ENCODE peak calls at places on chromosomes 6 and 20, in seven cellular contexts. W is ovary, V is HCT116, K is breast epithelium, Z is heart left ventricle, G is body of pancreas, F is A549. A is an unnamed sample.

GRCh38 chr6:53299331-53299835 is 49.4 kb downstream of the ELOVL5 start:
- DNase-seq in W (no peak), V (no peak), K (no peak), Z (no peak), G (no peak), F (no peak), A (no peak)

GRCh38 chr6:25899123-25899522 is 25.1 kb upstream of the SLC17A3 start:
- DNase-seq in W (no peak), V (no peak), K (no peak), Z (no peak), G (no peak), F (no peak), A (no peak)

GRCh38 chr6:138101946-138102731 is 5.1 kb downstream of the PERP start:
- DNase-seq in W (no peak), V (no peak), K (no peak), Z (no peak), G (no peak), F (no peak), A (no peak)

GRCh38 chr20:22542427-22542826 is 41.9 kb downstream of the FOXA2 start:
- DNase-seq in W (no peak), V (no peak), K (no peak), Z (no peak), G (no peak), F (no peak), A (no peak)

GRCh38 chr6:100433726-100434435 is 30.8 kb downstream of the SIM1 start:
- DNase-seq in W (no peak), V (no peak), K (no peak), Z (no peak), G (no peak), F (no peak), A (no peak)

GRCh38 chr6:168374541-168375071 is 55.0 kb upstream of the DACT2 start:
- DNase-seq in W (no peak), V (no peak), K (peak; percentile 48), Z (no peak), G (no peak), F (no peak), A (peak; percentile 83)

GRCh38 chr6:355809-356208 is 35.7 kb upstream of the IRF4 start:
- DNase-seq in W (no peak), V (no peak), K (peak; percentile 44), Z (no peak), G (no peak), F (no peak), A (no peak)

GRCh38 chr20:52972965-52973819 is 1.0 kb downstream of the TSHZ2 start:
- DNase-seq in W (peak; percentile 54), V (no peak), K (no peak), Z (no peak), G (no peak), F (no peak), A (peak; percentile 85)

GRCh38 chr6:148559848-148560433 is 186.9 kb upstream of the UST start:
- DNase-seq in W (peak; percentile 78), V (peak; percentile 26), K (peak; percentile 73), Z (peak; percentile 71), G (peak; percentile 76), F (peak; percentile 44), A (peak; percentile 94)

GRCh38 chr6:98794306-98794852 is 40.0 kb upstream of the POU3F2 start:
- DNase-seq in W (no peak), V (no peak), K (no peak), Z (no peak), G (no peak), F (no peak), A (no peak)

GRCh38 chr20:728022-728944 is 40.0 kb downstream of the SLC52A3 start:
- DNase-seq in W (no peak), V (no peak), K (no peak), Z (peak; percentile 54), G (peak; percentile 52), F (peak; percentile 84), A (no peak)

GRCh38 chr6:41801380-41801779 is 13.9 kb downstream of the TOMM6 start:
- DNase-seq in W (no peak), V (no peak), K (no peak), Z (no peak), G (no peak), F (no peak), A (no peak)

GRCh38 chr6:134932535-134933470 is 17.1 kb downstream of the ALDH8A1 start:
- DNase-seq in W (no peak), V (no peak), K (no peak), Z (no peak), G (no peak), F (no peak), A (no peak)

GRCh38 chr6:134936927-134937326 is 13.0 kb downstream of the ALDH8A1 start:
- DNase-seq in W (no peak), V (no peak), K (no peak), Z (no peak), G (no peak), F (no peak), A (no peak)

GRCh38 chr6:134937426-134937825 is 12.5 kb downstream of the ALDH8A1 start:
- DNase-seq in W (no peak), V (no peak), K (no peak), Z (no peak), G (no peak), F (no peak), A (peak; percentile 52)

GRCh38 chr6:134936476-134936875 is 13.4 kb downstream of the ALDH8A1 start:
- DNase-seq in W (no peak), V (no peak), K (no peak), Z (no peak), G (no peak), F (no peak), A (no peak)

GRCh38 chr6:134935076-134935475 is 14.8 kb downstream of the ALDH8A1 start:
- DNase-seq in W (no peak), V (no peak), K (no peak), Z (no peak), G (no peak), F (no peak), A (no peak)
- TF ChIP-seq CTCF in W (no peak), V (no peak), K (no peak), Z (no peak), G (no peak), F (no peak), A (no peak)

GRCh38 chr20:59043698-59044097 is 1.1 kb upstream of the PRELID3B start:
- DNase-seq in W (no peak), V (no peak), K (no peak), Z (no peak), G (no peak), F (no peak), A (no peak)

GRCh38 chr20:59044295-59044694 is 1.7 kb upstream of the PRELID3B start:
- DNase-seq in W (no peak), V (no peak), K (no peak), Z (no peak), G (no peak), F (no peak), A (no peak)

GRCh38 chr20:59042151-59042795 is at the start of gene PRELID3B:
- DNase-seq in W (no peak), V (no peak), K (no peak), Z (peak; percentile 44), G (no peak), F (peak; percentile 30), A (no peak)

GRCh38 chr20:59044796-59045195 is 2.2 kb upstream of the PRELID3B start:
- DNase-seq in W (no peak), V (no peak), K (no peak), Z (no peak), G (no peak), F (no peak), A (no peak)

GRCh38 chr20:59042796-59043621 is 423 bp upstream of the PRELID3B start:
- DNase-seq in W (peak; percentile 91), V (peak; percentile 84), K (peak; percentile 87), Z (peak; percentile 94), G (peak; percentile 94), F (peak; percentile 85), A (peak; percentile 85)
- H3K4me3 ChIP-seq in W (peak overlapping the region; percentile 94), V (peak overlapping the region; percentile 84), K (peak overlapping the region; percentile 90), Z (peak overlapping the region; percentile 89), G (peak overlapping the region; percentile 98), F (peak overlapping the region; percentile 86), A (peak overlapping the region; percentile 70)

GRCh38 chr6:160573943-160574342 is 90.1 kb downstream of the LPA start:
- DNase-seq in W (no peak), V (no peak), K (no peak), Z (no peak), G (no peak), F (no peak), A (no peak)
- TF ChIP-seq POLR2A in W (no peak), V (no peak), K (no peak), Z (no peak), G (no peak), F (no peak), A (no peak)

DNA sequence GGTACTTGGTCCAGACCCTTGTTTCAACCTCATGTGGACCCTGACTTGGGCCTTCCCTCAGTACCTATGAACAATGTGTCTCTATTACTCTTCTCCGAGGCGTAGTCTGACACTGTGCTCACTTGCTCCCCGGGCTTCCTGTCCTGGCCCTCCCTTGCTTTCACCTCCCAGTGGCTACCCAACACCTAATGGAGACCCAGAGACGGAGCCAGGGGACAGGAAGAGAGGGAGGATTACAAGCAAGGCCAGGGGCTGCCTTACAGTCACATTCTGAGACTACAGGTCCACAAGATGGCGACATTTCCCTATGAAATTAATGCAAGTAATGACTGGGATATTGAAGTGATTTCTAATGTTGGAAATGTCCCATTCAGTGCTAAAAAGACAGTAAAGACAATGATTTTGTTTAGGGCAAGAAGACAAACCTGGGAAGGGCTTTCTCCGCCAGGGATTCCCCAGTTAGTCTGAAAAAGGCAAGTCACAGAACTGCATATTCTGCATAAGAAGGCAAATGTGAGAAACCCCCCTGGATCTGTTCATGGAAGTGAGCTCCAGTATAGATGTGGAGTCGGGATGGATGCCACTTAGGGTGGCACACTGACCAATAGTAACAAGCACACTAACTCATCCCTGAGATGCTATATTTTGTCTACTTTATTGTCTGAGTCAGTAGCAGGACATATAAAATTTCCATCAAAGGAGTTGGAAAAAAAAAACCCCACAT is 44.0 kb upstream of the ZBTB24 start:
- DNase-seq in W (no peak), V (peak; percentile 69), K (no peak), Z (peak; percentile 30), G (peak; percentile 38), F (peak; percentile 33), A (no peak)
- TF ChIP-seq CTCF in W (no peak), V (peak; percentile 58), K (no peak), Z (peak; percentile 32), G (peak; percentile 38), F (peak; percentile 59), A (no peak)

DNA sequence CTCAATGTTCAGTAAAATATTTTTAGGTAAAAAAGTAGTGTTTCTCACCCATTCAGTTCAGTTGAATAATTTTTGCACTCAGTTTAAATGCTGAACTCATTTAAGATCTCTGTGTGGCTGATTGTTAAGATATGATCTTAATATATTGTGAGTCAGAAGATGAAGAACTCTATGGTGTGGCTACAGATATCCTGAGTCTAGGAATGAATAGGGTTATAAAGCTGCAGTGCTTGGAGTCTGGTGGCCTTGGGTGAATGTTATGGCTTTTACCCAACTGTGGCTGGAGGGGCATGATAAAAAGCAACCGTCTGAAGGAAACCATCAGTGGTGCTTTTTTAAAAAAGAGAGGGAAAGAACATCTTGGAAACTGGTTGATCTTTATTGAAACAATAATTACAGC is 65.9 kb downstream of the CCN2 start:
- DNase-seq in W (no peak), V (no peak), K (no peak), Z (no peak), G (no peak), F (no peak), A (no peak)
- H3K4me3 ChIP-seq in W (no peak overlapping the region), V (no peak overlapping the region), K (no peak overlapping the region), Z (no peak overlapping the region), G (no peak overlapping the region), F (no peak overlapping the region), A (no peak overlapping the region)